ENCODE peak calls at places on chromosomes 12 and 14, in nine cellular contexts. Q, L, R, K, F, B, J, N and U are unnamed samples.

GRCh38 chr12:132347471-132347855 is 18.1 kb upstream of the GALNT9 start:
- DNase-seq in Q (no peak), L (no peak), R (no peak), K (no peak), F (no peak), B (no peak), J (no peak), N (no peak), U (no peak)

GRCh38 chr14:43669355-43669754 is 837.7 kb downstream of the FSCB start:
- DNase-seq in Q (no peak), L (no peak), R (no peak), K (no peak), F (no peak), B (no peak), J (no peak), N (no peak), U (no peak)

GRCh38 chr12:79055926-79056674 is 191.5 kb downstream of the SYT1 start:
- DNase-seq in Q (no peak), L (no peak), R (peak; percentile 71), K (no peak), F (no peak), B (no peak), J (no peak), N (peak; percentile 6), U (peak; percentile 59)

GRCh38 chr12:56020437-56021189 is at the start of gene IKZF4:
- DNase-seq in Q (no peak), L (no peak), R (peak; percentile 71), K (peak; percentile 47), F (peak; percentile 92), B (no peak), J (peak; percentile 79), N (no peak), U (no peak)

GRCh38 chr12:59121466-59121865 is 201.2 kb upstream of the LRIG3 start:
- DNase-seq in Q (no peak), L (no peak), R (no peak), K (no peak), F (no peak), B (no peak), J (no peak), N (no peak), U (no peak)

GRCh38 chr12:111102062-111102735 is 181.8 kb upstream of the MYL2 start:
- DNase-seq in Q (no peak), L (no peak), R (no peak), K (no peak), F (no peak), B (peak; percentile 76), J (no peak), N (no peak), U (no peak)

GRCh38 chr12:132513458-132514135 is 23.6 kb downstream of the FBRSL1 start:
- DNase-seq in Q (no peak), L (no peak), R (no peak), K (no peak), F (no peak), B (no peak), J (no peak), N (no peak), U (no peak)

GRCh38 chr12:121060149-121061001 is 21.3 kb upstream of the OASL start:
- DNase-seq in Q (no peak), L (peak; percentile 75), R (peak; percentile 67), K (peak; percentile 37), F (peak; percentile 86), B (no peak), J (peak; percentile 56), N (peak; percentile 38), U (peak; percentile 65)

GRCh38 chr12:111330800-111331752 is 37.8 kb downstream of the PHETA1 start:
- DNase-seq in Q (no peak), L (peak; percentile 59), R (peak; percentile 76), K (no peak), F (peak; percentile 75), B (no peak), J (peak; percentile 28), N (peak; percentile 78), U (peak; percentile 93)

GRCh38 chr12:104304261-104305004 is 894 bp downstream of the EID3 start:
- DNase-seq in Q (no peak), L (no peak), R (no peak), K (no peak), F (no peak), B (no peak), J (no peak), N (no peak), U (no peak)

GRCh38 chr14:103948442-103948841 is 6.1 kb upstream of the RD3L start:
- DNase-seq in Q (no peak), L (no peak), R (no peak), K (no peak), F (no peak), B (no peak), J (no peak), N (no peak), U (no peak)

GRCh38 chr14:103943673-103944072 is 1.3 kb upstream of the RD3L start:
- DNase-seq in Q (no peak), L (no peak), R (no peak), K (no peak), F (no peak), B (no peak), J (no peak), N (no peak), U (no peak)

GRCh38 chr14:103946975-103947374 is 4.6 kb upstream of the RD3L start:
- DNase-seq in Q (no peak), L (no peak), R (no peak), K (no peak), F (no peak), B (no peak), J (no peak), N (no peak), U (no peak)

GRCh38 chr14:103949386-103949785 is 7.1 kb upstream of the RD3L start:
- DNase-seq in Q (no peak), L (no peak), R (peak; percentile 40), K (no peak), F (no peak), B (no peak), J (peak; percentile 14), N (no peak), U (no peak)
- TF ChIP-seq CTCF in Q (no peak), L (no peak), R (no peak), K (no peak), F (no peak), B (no peak), J (no peak), N (no peak), U (no peak)

GRCh38 chr12:105799103-105799502 is 339.7 kb downstream of the NUAK1 start:
- DNase-seq in Q (no peak), L (no peak), R (no peak), K (no peak), F (no peak), B (no peak), J (no peak), N (no peak), U (no peak)
- TF ChIP-seq CTCF in Q (no peak), L (no peak), R (no peak), K (no peak), F (no peak), B (no peak), J (no peak), N (no peak), U (no peak)

GRCh38 chr12:107448198-107448597 is 237.4 kb upstream of the PWP1 start:
- DNase-seq in Q (no peak), L (no peak), R (peak; percentile 49), K (no peak), F (peak; percentile 95), B (no peak), J (no peak), N (no peak), U (no peak)
- TF ChIP-seq CTCF in Q (no peak), L (peak; percentile 24), R (peak; percentile 76), K (no peak), F (peak; percentile 85), B (no peak), J (peak; percentile 7), N (peak; percentile 38), U (peak; percentile 67)

GRCh38 chr12:28215021-28215420 is 24.8 kb downstream of the CCDC91 start:
- DNase-seq in Q (no peak), L (no peak), R (no peak), K (no peak), F (no peak), B (no peak), J (no peak), N (no peak), U (no peak)

GRCh38 chr12:28219827-28220226 is 29.6 kb downstream of the CCDC91 start:
- DNase-seq in Q (no peak), L (no peak), R (no peak), K (no peak), F (no peak), B (no peak), J (no peak), N (no peak), U (no peak)

GRCh38 chr12:28216016-28216415 is 25.8 kb downstream of the CCDC91 start:
- DNase-seq in Q (no peak), L (no peak), R (no peak), K (no peak), F (no peak), B (no peak), J (no peak), N (no peak), U (no peak)

GRCh38 chr12:28218875-28219274 is 28.6 kb downstream of the CCDC91 start:
- DNase-seq in Q (no peak), L (no peak), R (no peak), K (no peak), F (no peak), B (no peak), J (no peak), N (no peak), U (no peak)

DNA sequence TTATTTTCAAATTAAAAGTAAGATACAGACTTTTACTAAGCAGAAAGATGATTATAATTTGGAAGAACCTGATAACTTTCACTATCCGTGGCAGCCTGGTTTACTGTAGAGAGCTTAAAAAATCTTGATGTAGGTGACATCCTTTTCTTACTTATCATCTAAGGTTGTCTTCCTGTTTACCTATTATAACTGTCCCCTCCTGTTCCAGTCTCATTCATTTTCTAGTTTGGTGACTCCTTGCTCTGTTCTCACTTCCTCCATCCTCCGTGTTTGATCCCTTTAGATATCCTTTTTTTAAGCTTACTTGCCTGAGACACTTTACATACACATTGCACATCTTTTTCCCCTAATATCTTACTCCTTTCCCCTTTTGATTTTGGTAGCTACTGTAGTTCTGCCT is 27.5 kb downstream of the CCDC91 start:
- DNase-seq in Q (no peak), L (no peak), R (no peak), K (no peak), F (no peak), B (no peak), J (no peak), N (no peak), U (no peak)
- TF ChIP-seq CTCF in Q (no peak), L (no peak), R (no peak), K (no peak), F (no peak), B (no peak), J (no peak), N (no peak), U (no peak)